ENCODE peak calls at places on chromosomes 6 and 20, in four cellular contexts. L is testis; W is neuronal stem cell; K is activated CD4-positive, CD25-positive, alpha-beta regulatory T cell. V is an unnamed sample.

GRCh38 chr6:498795-499231 is 107.3 kb downstream of the IRF4 start:
- DNase-seq in L (no peak), W (no peak), K (no peak), V (no peak)

GRCh38 chr20:6651016-6651415 is 116.5 kb upstream of the BMP2 start:
- DNase-seq in K (no peak), L (no peak), W (no peak), V (no peak)

GRCh38 chr6:42569102-42570028 is 5.5 kb downstream of the UBR2 start:
- DNase-seq in W (no peak), L (no peak), K (no peak), V (no peak)

GRCh38 chr6:73610444-73611275 is 43.1 kb downstream of the SLC17A5 start:
- DNase-seq in W (no peak), L (no peak), K (no peak), V (no peak)

GRCh38 chr6:145532361-145532760 is 203.0 kb downstream of the EPM2A start:
- DNase-seq in L (no peak), W (no peak), K (no peak), V (no peak)

GRCh38 chr6:88220493-88220892 is 54.3 kb upstream of the CNR1 start:
- DNase-seq in W (no peak), L (no peak), K (no peak), V (no peak)

GRCh38 chr6:156630613-156631302 is 146.4 kb upstream of the ARID1B start:
- DNase-seq in K (no peak), L (no peak), W (no peak), V (no peak)

GRCh38 chr6:90293319-90293937 is 3.2 kb downstream of the BACH2 start:
- DNase-seq in K (no peak), W (no peak), L (no peak), V (no peak)

GRCh38 chr20:51121901-51122412 is 99.0 kb upstream of the KCNG1 start:
- DNase-seq in K (no peak), W (no peak), L (no peak), V (no peak)

GRCh38 chr20:45036044-45036755 is 64.7 kb downstream of the KCNS1 start:
- DNase-seq in L (no peak), W (no peak), K (no peak), V (no peak)

GRCh38 chr6:4791174-4791573 is 15.0 kb downstream of the CDYL start:
- DNase-seq in K (no peak), L (no peak), W (no peak), V (no peak)

GRCh38 chr6:13914346-13914745 is 10.4 kb upstream of the RNF182 start:
- DNase-seq in W (no peak), L (no peak), K (no peak), V (no peak)

GRCh38 chr6:32785781-32786533 is 22.6 kb upstream of the HLA-DQB2 start:
- DNase-seq in L (peak; percentile 61), W (peak; percentile 48), K (no peak), V (no peak)

GRCh38 chr6:6610031-6610591 is 21.6 kb downstream of the LY86 start:
- DNase-seq in L (no peak), W (no peak), K (no peak), V (peak; percentile 12)

GRCh38 chr6:168956884-168957730 is 296.5 kb downstream of the THBS2 start:
- DNase-seq in K (no peak), L (peak; percentile 78), W (peak; percentile 50), V (peak; percentile 12)

GRCh38 chr6:32837651-32838113 is 857 bp downstream of the TAP2 start:
- DNase-seq in W (no peak), L (no peak), K (no peak), V (no peak)

GRCh38 chr6:170024940-170025339 is 265.9 kb downstream of the DLL1 start:
- DNase-seq in K (no peak), W (no peak), L (peak; percentile 64), V (no peak)

GRCh38 chr20:33154252-33154651 is 13.7 kb upstream of the BPIFA2 start:
- DNase-seq in W (no peak), L (no peak), K (no peak), V (no peak)

GRCh38 chr20:61589055-61589385 is 337.0 kb downstream of the CDH4 start:
- DNase-seq in W (no peak), K (no peak), L (no peak), V (no peak)

GRCh38 chr6:14079433-14079832 is 38.1 kb upstream of the CD83 start:
- DNase-seq in L (no peak), W (no peak), K (no peak), V (no peak)

GRCh38 chr20:40979247-40979646 is 49.4 kb upstream of the TOP1 start:
- DNase-seq in L (no peak), K (no peak), W (no peak), V (no peak)

GRCh38 chr20:46378390-46379009 is 27.9 kb downstream of the ELMO2 start:
- DNase-seq in L (no peak), K (no peak), W (no peak), V (no peak)

GRCh38 chr6:163865380-163865779 is 450.9 kb downstream of the QKI start:
- DNase-seq in L (no peak), W (no peak), K (no peak), V (no peak)

V was measured in effector memory CD4-positive, alpha-beta T cell.